ENCODE peak calls at places on chromosomes 7 and 10, in five cellular contexts. One of them, this sample, is unnamed.

GRCh38 chr10:21501731-21502370 is 23.6 kb downstream of the SKIDA1 start:
- ATAC-seq in activated naive CD4-positive, alpha-beta T cell treated with anti-CD3 and anti-CD28 coated beads, Interleukin-2, amount 50 U/mL, for 72 hours: no peak
- ATAC-seq in CD4-positive, alpha-beta T cell: no peak
- ATAC-seq in naive thymus-derived CD8-positive, alpha-beta T cell: peak
- ATAC-seq in pancreas: no peak
- ATAC-seq in this sample: no peak

GRCh38 chr10:103373544-103373943 is 5.8 kb downstream of the TAF5 start:
- ATAC-seq in naive thymus-derived CD8-positive, alpha-beta T cell: no peak
- ATAC-seq in pancreas: no peak
- ATAC-seq in CD4-positive, alpha-beta T cell: no peak
- ATAC-seq in activated naive CD4-positive, alpha-beta T cell treated with anti-CD3 and anti-CD28 coated beads, Interleukin-2, amount 50 U/mL, for 72 hours: peak
- ATAC-seq in this sample: no peak

GRCh38 chr7:36171503-36171902 is 18.4 kb downstream of the EEPD1 start:
- ATAC-seq in activated naive CD4-positive, alpha-beta T cell treated with anti-CD3 and anti-CD28 coated beads, Interleukin-2, amount 50 U/mL, for 72 hours: peak
- ATAC-seq in CD4-positive, alpha-beta T cell: no peak
- ATAC-seq in naive thymus-derived CD8-positive, alpha-beta T cell: no peak
- ATAC-seq in pancreas: no peak
- ATAC-seq in this sample: peak

GRCh38 chr7:77244222-77244934 is 44.8 kb upstream of the FGL2 start:
- ATAC-seq in pancreas: no peak
- ATAC-seq in CD4-positive, alpha-beta T cell: no peak
- ATAC-seq in naive thymus-derived CD8-positive, alpha-beta T cell: no peak
- ATAC-seq in activated naive CD4-positive, alpha-beta T cell treated with anti-CD3 and anti-CD28 coated beads, Interleukin-2, amount 50 U/mL, for 72 hours: no peak
- ATAC-seq in this sample: peak

GRCh38 chr7:83415840-83416239 is 233.1 kb downstream of the SEMA3E start:
- ATAC-seq in naive thymus-derived CD8-positive, alpha-beta T cell: no peak
- ATAC-seq in CD4-positive, alpha-beta T cell: no peak
- ATAC-seq in pancreas: no peak
- ATAC-seq in activated naive CD4-positive, alpha-beta T cell treated with anti-CD3 and anti-CD28 coated beads, Interleukin-2, amount 50 U/mL, for 72 hours: no peak
- ATAC-seq in this sample: no peak

GRCh38 chr10:123569436-123570010 is 96.6 kb upstream of the GPR26 start:
- ATAC-seq in CD4-positive, alpha-beta T cell: no peak
- ATAC-seq in activated naive CD4-positive, alpha-beta T cell treated with anti-CD3 and anti-CD28 coated beads, Interleukin-2, amount 50 U/mL, for 72 hours: no peak
- ATAC-seq in naive thymus-derived CD8-positive, alpha-beta T cell: no peak
- ATAC-seq in pancreas: no peak
- ATAC-seq in this sample: no peak

GRCh38 chr7:95255691-95256090 is 68.6 kb downstream of the PON1 start:
- ATAC-seq in naive thymus-derived CD8-positive, alpha-beta T cell: no peak
- ATAC-seq in CD4-positive, alpha-beta T cell: no peak
- ATAC-seq in pancreas: no peak
- ATAC-seq in activated naive CD4-positive, alpha-beta T cell treated with anti-CD3 and anti-CD28 coated beads, Interleukin-2, amount 50 U/mL, for 72 hours: no peak
- ATAC-seq in this sample: peak

GRCh38 chr7:82624965-82625364 is 181.4 kb upstream of the CACNA2D1 start:
- ATAC-seq in naive thymus-derived CD8-positive, alpha-beta T cell: no peak
- ATAC-seq in activated naive CD4-positive, alpha-beta T cell treated with anti-CD3 and anti-CD28 coated beads, Interleukin-2, amount 50 U/mL, for 72 hours: no peak
- ATAC-seq in CD4-positive, alpha-beta T cell: no peak
- ATAC-seq in pancreas: no peak
- ATAC-seq in this sample: no peak

GRCh38 chr7:70006411-70006920 is 408.2 kb downstream of the AUTS2 start:
- ATAC-seq in pancreas: no peak
- ATAC-seq in CD4-positive, alpha-beta T cell: no peak
- ATAC-seq in naive thymus-derived CD8-positive, alpha-beta T cell: peak
- ATAC-seq in activated naive CD4-positive, alpha-beta T cell treated with anti-CD3 and anti-CD28 coated beads, Interleukin-2, amount 50 U/mL, for 72 hours: no peak
- ATAC-seq in this sample: no peak

GRCh38 chr10:65548046-65548445 is 1377.8 kb upstream of the LRRTM3 start:
- ATAC-seq in pancreas: no peak
- ATAC-seq in naive thymus-derived CD8-positive, alpha-beta T cell: no peak
- ATAC-seq in activated naive CD4-positive, alpha-beta T cell treated with anti-CD3 and anti-CD28 coated beads, Interleukin-2, amount 50 U/mL, for 72 hours: no peak
- ATAC-seq in CD4-positive, alpha-beta T cell: no peak
- ATAC-seq in this sample: no peak